ENCODE peak calls at places on chromosomes 7 and 10, in four cellular contexts. N is HepG2, W is H1, S is K562. H is an unnamed sample.

GRCh38 chr10:119298788-119299187 is 91.4 kb downstream of the GRK5 start:
- DNase-seq in W (no peak), S (no peak), N (no peak), H (no peak)

GRCh38 chr10:104429834-104430233 is 76.2 kb downstream of the CFAP58 start:
- DNase-seq in N (no peak), S (no peak), W (no peak), H (no peak)

GRCh38 chr10:5234106-5234877 is 37.7 kb downstream of the AKR1C4 start:
- DNase-seq in W (no peak), N (peak), S (no peak), H (no peak)

GRCh38 chr7:44194069-44194468 is 4.8 kb upstream of the GCK start:
- DNase-seq in W (no peak), S (no peak), N (no peak), H (no peak)

GRCh38 chr10:12214763-12215218 is 18.8 kb downstream of the CDC123 start:
- DNase-seq in W (no peak), N (peak), S (no peak), H (no peak)

GRCh38 chr10:23121135-23121534 is 25.8 kb downstream of the MSRB2 start:
- DNase-seq in N (no peak), S (no peak), W (no peak), H (no peak)

GRCh38 chr7:107228291-107228690 is 59.5 kb downstream of the HBP1 start:
- DNase-seq in S (no peak), N (no peak), W (no peak), H (no peak)

GRCh38 chr7:73827568-73828106 is 3.2 kb upstream of the CLDN4 start:
- DNase-seq in W (peak), N (no peak), S (peak), H (peak)

GRCh38 chr7:18770154-18770807 is 274.7 kb downstream of the HDAC9 start:
- DNase-seq in S (no peak), W (no peak), N (no peak), H (no peak)

GRCh38 chr10:129877773-129878371 is 86.2 kb downstream of the EBF3 start:
- DNase-seq in W (peak), S (peak), N (peak), H (no peak)

GRCh38 chr10:132164801-132165278 is 21.9 kb upstream of the DPYSL4 start:
- DNase-seq in W (no peak), N (peak), S (no peak), H (no peak)

GRCh38 chr7:47034180-47034579 is 547.7 kb downstream of the TNS3 start:
- DNase-seq in S (no peak), W (no peak), N (no peak), H (no peak)

GRCh38 chr7:65988084-65988483 is 6.1 kb upstream of the GUSB start:
- DNase-seq in N (no peak), W (no peak), S (no peak), H (no peak)

GRCh38 chr7:158274404-158274811 is 313.2 kb downstream of the PTPRN2 start:
- DNase-seq in W (no peak), N (no peak), S (no peak), H (no peak)

GRCh38 chr10:17989908-17990767 is 38.4 kb downstream of the SLC39A12 start:
- DNase-seq in W (no peak), S (no peak), N (no peak), H (peak)

GRCh38 chr10:84545651-84546050 is 217.3 kb downstream of the CCSER2 start:
- DNase-seq in S (no peak), N (no peak), W (no peak), H (no peak)

GRCh38 chr10:129525408-129525807 is 58.4 kb downstream of the MGMT start:
- DNase-seq in N (no peak), S (no peak), W (no peak), H (no peak)

GRCh38 chr7:37359662-37360444 is 88.8 kb downstream of the ELMO1 start:
- DNase-seq in N (no peak), W (no peak), S (no peak), H (no peak)

GRCh38 chr7:130409067-130409721 is 28.9 kb downstream of the CPA1 start:
- DNase-seq in W (no peak), S (no peak), N (no peak), H (no peak)
- TF ChIP-seq FOSL1 in W (no peak), S (no peak), N (no peak), H (no peak)

DNA sequence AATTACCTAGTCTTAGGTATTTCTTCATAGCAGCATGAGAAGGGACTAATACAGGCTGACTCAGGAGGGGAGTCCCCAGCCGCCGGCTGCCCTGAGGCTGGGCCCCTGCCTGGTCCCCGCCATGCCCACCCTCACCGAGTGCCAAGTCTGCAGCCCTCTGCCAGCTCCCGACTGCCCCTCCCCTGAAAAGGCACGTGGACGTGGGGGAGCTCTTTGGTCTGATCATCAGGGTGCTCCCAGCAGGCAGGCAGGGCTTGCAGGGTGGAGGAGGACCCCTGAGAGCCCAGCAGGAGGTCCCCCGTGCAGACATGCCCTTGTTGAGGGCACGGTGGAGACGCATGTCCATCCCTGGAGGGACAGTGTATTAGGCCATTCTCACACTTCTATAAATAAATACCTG is 110.9 kb downstream of the UNCX start:
- DNase-seq in S (no peak), N (no peak), W (no peak), H (no peak)
- TF ChIP-seq FOSL1 in S (no peak), N (no peak), W (no peak), H (no peak)

DNA sequence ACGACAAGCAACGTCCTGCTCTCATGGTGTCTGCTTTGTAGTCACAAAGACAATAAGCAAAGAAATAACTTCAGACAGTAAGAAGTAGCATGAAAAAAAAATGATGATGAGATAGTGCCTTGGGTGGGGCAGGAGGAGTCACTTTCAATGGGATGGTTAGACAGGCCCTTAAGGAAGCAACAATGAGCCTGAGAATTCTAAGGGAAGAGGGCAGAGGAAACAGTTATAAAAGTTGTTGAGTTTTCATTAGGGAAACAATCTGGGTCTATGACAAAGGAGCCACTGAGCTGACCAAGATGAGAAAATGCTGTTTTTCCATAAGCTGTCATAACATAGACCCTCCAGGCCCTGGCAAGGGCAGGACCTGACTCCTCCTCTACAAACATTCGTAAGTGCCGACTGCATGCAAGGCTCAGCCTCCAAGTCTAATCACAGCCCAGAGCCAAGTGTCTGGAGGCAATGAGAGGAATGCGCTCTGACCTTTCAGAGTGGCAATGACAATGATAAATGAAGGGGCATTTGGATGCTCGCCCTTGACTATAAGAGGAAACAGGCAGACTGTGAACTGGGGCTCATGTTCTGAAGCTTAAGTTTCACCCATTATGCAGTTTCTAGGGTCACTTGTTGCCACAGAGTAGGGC is 43.7 kb downstream of the PPP1R3C start:
- DNase-seq in N (no peak), W (no peak), S (no peak), H (no peak)
- TF ChIP-seq FOSL1 in N (no peak), W (no peak), S (no peak), H (no peak)

GRCh38 chr10:91007656-91008055 is 86.8 kb upstream of the ANKRD1 start:
- DNase-seq in S (no peak), W (no peak), N (no peak), H (no peak)

GRCh38 chr10:91009121-91009520 is 88.2 kb upstream of the ANKRD1 start:
- DNase-seq in S (no peak), N (no peak), W (no peak), H (no peak)

GRCh38 chr10:91006001-91006751 is 85.3 kb upstream of the ANKRD1 start:
- DNase-seq in W (peak), N (peak), S (peak), H (peak)

GRCh38 chr10:91010952-91011351 is 90.1 kb upstream of the ANKRD1 start:
- DNase-seq in S (no peak), W (no peak), N (no peak), H (no peak)

GRCh38 chr10:91006752-91007346 is 86.0 kb upstream of the ANKRD1 start:
- DNase-seq in W (no peak), N (no peak), S (no peak), H (no peak)
- TF ChIP-seq FOSL1 in W (no peak), N (no peak), S (no peak), H (no peak)

DNA sequence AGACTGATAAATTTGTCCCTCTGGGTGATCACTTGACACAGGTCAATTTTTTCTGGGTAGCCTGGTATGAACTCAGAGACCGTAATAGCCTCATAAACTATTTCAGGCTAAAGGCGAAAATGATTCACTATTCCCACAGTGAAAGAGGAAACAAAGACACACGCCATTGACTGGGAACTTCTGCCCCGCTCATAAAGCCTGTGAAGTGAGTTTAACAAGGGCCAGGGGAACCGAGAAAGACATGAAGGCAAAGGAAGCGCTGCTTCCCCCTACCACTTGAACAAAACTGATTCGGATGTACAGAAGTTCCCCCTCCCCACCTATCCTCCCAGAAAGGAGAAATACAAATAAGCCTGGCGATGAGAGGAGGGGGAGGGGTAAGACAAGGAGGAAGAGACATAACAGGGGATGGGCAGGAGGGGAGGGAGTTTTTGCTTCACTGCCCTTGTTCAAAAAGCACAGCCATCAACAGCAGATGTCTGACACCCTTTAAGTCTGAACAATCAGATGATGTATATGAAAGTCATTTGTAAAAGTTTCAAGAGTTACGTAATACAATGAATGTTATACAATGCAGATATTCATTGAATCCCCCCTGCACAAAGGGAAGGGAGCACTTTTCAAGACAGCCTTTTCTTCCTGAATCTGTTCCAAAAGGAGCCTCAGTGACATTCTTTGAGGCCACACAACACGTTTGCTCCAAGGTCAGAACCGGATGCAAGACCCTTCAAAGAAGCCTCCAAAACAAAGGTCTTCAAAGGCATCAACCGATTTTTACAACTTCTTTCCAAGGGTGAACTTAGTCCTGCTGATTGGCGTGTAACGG is 734 bp downstream of the ABCB4 start:
- DNase-seq in N (no peak), S (no peak), W (no peak), H (no peak)
- TF ChIP-seq FOSL1 in N (no peak), S (no peak), W (no peak), H (no peak)